ENCODE peak calls at places on chromosomes 12 and 14, in four cellular contexts. X, S, Z and M are unnamed samples.

GRCh38 chr14:72633551-72633950 is 260.4 kb downstream of the DPF3 start:
- DNase-seq in S (no peak), Z (no peak), X (no peak), M (no peak)

GRCh38 chr14:71497645-71498086 is 434.6 kb upstream of the RGS6 start:
- DNase-seq in S (no peak), X (no peak), Z (no peak), M (no peak)

GRCh38 chr12:104064842-104065441 is 611 bp downstream of the HCFC2 start:
- DNase-seq in Z (no peak), S (peak; percentile 20), X (no peak), M (peak; percentile 21)

GRCh38 chr14:104216457-104216856 is 78.1 kb downstream of the KIF26A start:
- DNase-seq in Z (no peak), X (no peak), S (no peak), M (no peak)

GRCh38 chr14:41532255-41532654 is 74.4 kb upstream of the LRFN5 start:
- DNase-seq in Z (no peak), X (no peak), S (no peak), M (no peak)

GRCh38 chr14:53953002-53953827 is 3.4 kb downstream of the BMP4 start:
- DNase-seq in Z (peak; percentile 4), S (peak; percentile 73), X (peak; percentile 53), M (peak; percentile 15)

GRCh38 chr14:68405959-68406358 is 386.9 kb downstream of the ZFP36L1 start:
- DNase-seq in S (no peak), Z (no peak), X (no peak), M (no peak)

GRCh38 chr12:49622501-49623141 is 740 bp upstream of the PRPF40B start:
- DNase-seq in S (peak; percentile 25), X (no peak), Z (peak; percentile 43), M (peak; percentile 73)

GRCh38 chr12:108234155-108234554 is 105.0 kb downstream of the CMKLR1 start:
- DNase-seq in Z (no peak), X (no peak), S (no peak), M (no peak)

GRCh38 chr14:23629831-23630396 is 6.2 kb upstream of the DHRS2 start:
- DNase-seq in S (no peak), X (no peak), Z (no peak), M (no peak)

GRCh38 chr14:67815573-67816235 is 686 bp downstream of the ZFYVE26 start:
- DNase-seq in S (no peak), Z (no peak), X (no peak), M (peak; percentile 17)

GRCh38 chr12:92034858-92035401 is 110.7 kb downstream of the BTG1 start:
- DNase-seq in X (peak; percentile 61), S (peak; percentile 68), Z (peak; percentile 87), M (peak; percentile 73)

GRCh38 chr12:76549131-76549530 is 10.4 kb downstream of the OSBPL8 start:
- DNase-seq in S (no peak), Z (no peak), X (no peak), M (no peak)

GRCh38 chr12:132597333-132598283 is 12.8 kb downstream of the LRCOL1 start:
- DNase-seq in Z (peak; percentile 16), X (no peak), S (no peak), M (peak; percentile 78)

GRCh38 chr14:92436115-92436776 is 77.3 kb upstream of the RIN3 start:
- DNase-seq in X (no peak), Z (no peak), S (no peak), M (no peak)

GRCh38 chr12:103272949-103273348 is 222.8 kb downstream of the C12orf42 start:
- DNase-seq in Z (no peak), S (peak; percentile 5), X (no peak), M (no peak)

GRCh38 chr12:51004504-51004903 is 21.7 kb downstream of the SLC11A2 start:
- DNase-seq in X (no peak), Z (no peak), S (no peak), M (no peak)

GRCh38 chr14:69522026-69522425 is 37.5 kb downstream of the PLEKHD1 start:
- DNase-seq in Z (no peak), X (no peak), S (no peak), M (no peak)

GRCh38 chr12:106739815-106740552 is 34.5 kb upstream of the RIC8B start:
- DNase-seq in Z (no peak), X (no peak), S (no peak), M (no peak)

GRCh38 chr12:7695159-7695930 is at the start of gene GDF3:
- DNase-seq in Z (no peak), X (no peak), S (no peak), M (no peak)

GRCh38 chr12:52691076-52691764 is 11.0 kb upstream of the KRT1 start:
- DNase-seq in X (no peak), S (no peak), Z (peak; percentile 55), M (peak; percentile 42)

GRCh38 chr12:39329015-39329414 is 113.9 kb downstream of the KIF21A start:
- DNase-seq in S (peak; percentile 8), Z (no peak), X (no peak), M (no peak)

GRCh38 chr14:104678346-104678745 is 11.1 kb upstream of the INF2 start:
- DNase-seq in X (no peak), S (no peak), Z (peak; percentile 55), M (peak; percentile 59)

GRCh38 chr14:101955695-101956161 is 8.6 kb upstream of the DYNC1H1 start:
- DNase-seq in S (no peak), X (no peak), Z (no peak), M (no peak)

GRCh38 chr14:78022059-78022458 is 148.1 kb upstream of the NRXN3 start:
- DNase-seq in Z (peak; percentile 45), S (peak; percentile 43), X (no peak), M (peak; percentile 70)

GRCh38 chr14:54653764-54654469 is 87.0 kb downstream of the SAMD4A start:
- DNase-seq in Z (no peak), S (no peak), X (peak; percentile 67), M (no peak)

GRCh38 chr14:50666772-50667490 is 1.2 kb downstream of the SAV1 start:
- DNase-seq in Z (peak; percentile 51), S (no peak), X (no peak), M (peak; percentile 22)

GRCh38 chr12:27969901-27970390 is 2.6 kb downstream of the PTHLH start:
- DNase-seq in Z (no peak), S (peak; percentile 44), X (no peak), M (peak; percentile 23)

GRCh38 chr12:87428701-87429277 is 600.4 kb downstream of the C12orf50 start:
- DNase-seq in S (peak; percentile 37), Z (no peak), X (no peak), M (no peak)